ENCODE peak calls at places on chromosome 13, in ten cellular contexts. I, F, O, X, G, K, R, W, V and Z are unnamed samples.

GRCh38 chr13:112814905-112815585 is 125.2 kb downstream of the ATP11A start:
- DNase-seq in I (no peak), F (no peak), O (no peak), X (no peak), G (no peak), K (no peak), R (no peak), W (no peak), V (no peak), Z (no peak)

GRCh38 chr13:114108141-114108761 is 24.2 kb downstream of the RASA3 start:
- DNase-seq in I (no peak), F (peak), O (no peak), X (no peak), G (no peak), K (no peak), R (no peak), W (no peak), V (no peak), Z (no peak)

GRCh38 chr13:21518617-21519144 is 59.6 kb upstream of the ZDHHC20 start:
- DNase-seq in I (no peak), F (no peak), O (no peak), X (no peak), G (no peak), K (no peak), R (no peak), W (no peak), V (no peak), Z (no peak)

GRCh38 chr13:62799931-62800436 is 1384.3 kb upstream of the PCDH20 start:
- DNase-seq in I (no peak), F (no peak), O (no peak), X (no peak), G (no peak), K (no peak), R (no peak), W (no peak), V (no peak), Z (no peak)

GRCh38 chr13:24050292-24050711 is 110.2 kb upstream of the SPATA13 start:
- DNase-seq in I (no peak), F (peak), O (no peak), X (peak), G (no peak), K (peak), R (no peak), W (no peak), V (no peak), Z (no peak)

GRCh38 chr13:36192166-36192565 is 22.2 kb downstream of the SOHLH2 start:
- DNase-seq in I (no peak), F (no peak), O (no peak), X (no peak), G (no peak), K (no peak), R (no peak), W (no peak), V (no peak), Z (no peak)

GRCh38 chr13:82879921-82880320 is 1002.4 kb downstream of the SLITRK1 start:
- DNase-seq in I (no peak), F (no peak), O (peak), X (no peak), G (no peak), K (no peak), R (no peak), W (no peak), V (no peak), Z (no peak)

GRCh38 chr13:47545206-47545605 is 455.9 kb downstream of the SUCLA2 start:
- DNase-seq in I (no peak), F (no peak), O (no peak), X (no peak), G (no peak), K (no peak), R (no peak), W (no peak), V (no peak), Z (no peak)

GRCh38 chr13:75432045-75432444 is 49.9 kb downstream of the TBC1D4 start:
- DNase-seq in I (no peak), F (no peak), O (no peak), X (no peak), G (no peak), K (no peak), R (no peak), W (no peak), V (peak), Z (no peak)

GRCh38 chr13:26213982-26214381 is 8.1 kb downstream of the RNF6 start:
- DNase-seq in I (no peak), F (no peak), O (no peak), X (no peak), G (no peak), K (no peak), R (no peak), W (no peak), V (no peak), Z (no peak)

GRCh38 chr13:79874396-79875360 is 393.7 kb downstream of the NDFIP2 start:
- DNase-seq in I (no peak), F (no peak), O (no peak), X (no peak), G (no peak), K (no peak), R (no peak), W (no peak), V (no peak), Z (no peak)

GRCh38 chr13:75687145-75687763 is 51.1 kb downstream of the LMO7 start:
- DNase-seq in I (peak), F (no peak), O (no peak), X (no peak), G (no peak), K (no peak), R (peak), W (no peak), V (peak), Z (no peak)

GRCh38 chr13:95155093-95155492 is 146.2 kb downstream of the ABCC4 start:
- DNase-seq in I (no peak), F (no peak), O (no peak), X (no peak), G (no peak), K (no peak), R (no peak), W (no peak), V (no peak), Z (no peak)

GRCh38 chr13:108005231-108005630 is 210.1 kb downstream of the LIG4 start:
- DNase-seq in I (no peak), F (no peak), O (no peak), X (no peak), G (no peak), K (no peak), R (no peak), W (no peak), V (no peak), Z (no peak)

GRCh38 chr13:25267715-25268114 is 19.6 kb downstream of the MTMR6 start:
- DNase-seq in I (peak), F (no peak), O (no peak), X (no peak), G (no peak), K (no peak), R (no peak), W (no peak), V (peak), Z (no peak)

GRCh38 chr13:43127103-43127817 is 103.9 kb downstream of the DNAJC15 start:
- DNase-seq in I (no peak), F (no peak), O (no peak), X (no peak), G (no peak), K (no peak), R (no peak), W (no peak), V (no peak), Z (no peak)

GRCh38 chr13:89401209-89401810 is 1730.1 kb downstream of the SLITRK5 start:
- DNase-seq in I (no peak), F (no peak), O (no peak), X (no peak), G (no peak), K (peak), R (no peak), W (no peak), V (no peak), Z (no peak)

GRCh38 chr13:100209857-100210580 is 121.1 kb downstream of the PCCA start:
- DNase-seq in I (peak), F (no peak), O (no peak), X (no peak), G (no peak), K (no peak), R (no peak), W (no peak), V (no peak), Z (no peak)

GRCh38 chr13:36920612-36921185 is 661 bp upstream of the SMAD9 start:
- DNase-seq in I (no peak), F (no peak), O (no peak), X (no peak), G (no peak), K (no peak), R (no peak), W (no peak), V (peak), Z (no peak)

GRCh38 chr13:24127116-24127631 is 33.3 kb upstream of the SPATA13 start:
- DNase-seq in I (no peak), F (no peak), O (no peak), X (no peak), G (no peak), K (peak), R (no peak), W (no peak), V (no peak), Z (no peak)

GRCh38 chr13:33405371-33405770 is 119.8 kb upstream of the STARD13 start:
- DNase-seq in I (no peak), F (no peak), O (no peak), X (no peak), G (no peak), K (no peak), R (no peak), W (no peak), V (no peak), Z (no peak)

GRCh38 chr13:93262729-93263128 is 36.1 kb downstream of the GPC6 start:
- DNase-seq in I (no peak), F (no peak), O (no peak), X (no peak), G (no peak), K (no peak), R (no peak), W (no peak), V (no peak), Z (no peak)